ENCODE peak calls at places on chromosomes 1 and 21, in five cellular contexts. One of them, this sample, is unnamed. For H3K4me1, the result is how much of the 10 kb centered on the place peaks cover.

GRCh38 chr1:11688506-11688905 is 3.0 kb upstream of the DRAXIN start:
- DNase-seq in pancreas: no peak
- DNase-seq in gastrocnemius medialis: no peak
- DNase-seq in suprapubic skin: no peak
- DNase-seq in cardiac muscle cell: no peak
- DNase-seq in this sample: no peak

GRCh38 chr1:220991959-220992704 is 112.9 kb downstream of the HLX start:
- DNase-seq in suprapubic skin: no peak
- DNase-seq in gastrocnemius medialis: no peak
- DNase-seq in cardiac muscle cell: peak
- DNase-seq in pancreas: no peak
- DNase-seq in this sample: peak

GRCh38 chr1:228363686-228364067 is 43.0 kb downstream of the TRIM11 start:
- DNase-seq in suprapubic skin: peak
- DNase-seq in cardiac muscle cell: no peak
- DNase-seq in gastrocnemius medialis: no peak
- DNase-seq in pancreas: peak
- DNase-seq in this sample: no peak

GRCh38 chr1:110176299-110176956 is 26.1 kb downstream of the SLC6A17 start:
- DNase-seq in cardiac muscle cell: peak
- DNase-seq in pancreas: no peak
- DNase-seq in suprapubic skin: no peak
- DNase-seq in gastrocnemius medialis: no peak
- DNase-seq in this sample: no peak

GRCh38 chr1:67226688-67227087 is 60.4 kb downstream of the IL23R start:
- DNase-seq in suprapubic skin: no peak
- DNase-seq in gastrocnemius medialis: no peak
- DNase-seq in pancreas: no peak
- DNase-seq in cardiac muscle cell: no peak
- DNase-seq in this sample: no peak

GRCh38 chr1:108703939-108704338 is 8.8 kb upstream of the FNDC7 start:
- DNase-seq in pancreas: no peak
- DNase-seq in cardiac muscle cell: no peak
- DNase-seq in gastrocnemius medialis: no peak
- DNase-seq in suprapubic skin: no peak
- DNase-seq in this sample: no peak

GRCh38 chr1:223401873-223402789 is 8.9 kb downstream of the CCDC185 start:
- DNase-seq in cardiac muscle cell: peak
- DNase-seq in gastrocnemius medialis: no peak
- DNase-seq in suprapubic skin: no peak
- DNase-seq in pancreas: no peak
- DNase-seq in this sample: peak

GRCh38 chr1:64687725-64688285 is 57.1 kb upstream of the RAVER2 start:
- DNase-seq in pancreas: no peak
- DNase-seq in suprapubic skin: no peak
- DNase-seq in cardiac muscle cell: peak
- DNase-seq in gastrocnemius medialis: no peak
- DNase-seq in this sample: peak

GRCh38 chr1:99681583-99681982 is 35.7 kb downstream of the PALMD start:
- DNase-seq in suprapubic skin: no peak
- DNase-seq in pancreas: no peak
- DNase-seq in cardiac muscle cell: peak
- DNase-seq in gastrocnemius medialis: peak
- DNase-seq in this sample: no peak

GRCh38 chr1:68551459-68551858 is 54.6 kb upstream of the DEPDC1 start:
- DNase-seq in cardiac muscle cell: no peak
- DNase-seq in suprapubic skin: no peak
- DNase-seq in pancreas: no peak
- DNase-seq in gastrocnemius medialis: no peak
- DNase-seq in this sample: no peak

GRCh38 chr1:187942986-187943385 is 1114.2 kb downstream of the PLA2G4A start:
- DNase-seq in pancreas: no peak
- DNase-seq in cardiac muscle cell: no peak
- DNase-seq in suprapubic skin: no peak
- DNase-seq in gastrocnemius medialis: no peak
- DNase-seq in this sample: peak

GRCh38 chr1:3821004-3821933 is 25.0 kb upstream of the LRRC47 start:
- DNase-seq in pancreas: no peak
- DNase-seq in gastrocnemius medialis: no peak
- DNase-seq in cardiac muscle cell: no peak
- DNase-seq in suprapubic skin: no peak
- DNase-seq in this sample: no peak

GRCh38 chr1:19305880-19306279 is 6.1 kb downstream of the AKR7A2 start:
- DNase-seq in gastrocnemius medialis: no peak
- DNase-seq in suprapubic skin: no peak
- DNase-seq in pancreas: no peak
- DNase-seq in cardiac muscle cell: no peak
- DNase-seq in this sample: no peak

GRCh38 chr1:5998051-5998905 is 6.1 kb upstream of the NPHP4 start:
- DNase-seq in suprapubic skin: peak
- DNase-seq in cardiac muscle cell: no peak
- DNase-seq in gastrocnemius medialis: no peak
- DNase-seq in pancreas: peak
- DNase-seq in this sample: no peak

GRCh38 chr1:80054129-80054528 is 1047.6 kb upstream of the ADGRL4 start:
- DNase-seq in suprapubic skin: no peak
- DNase-seq in gastrocnemius medialis: no peak
- DNase-seq in cardiac muscle cell: peak
- DNase-seq in pancreas: no peak
- DNase-seq in this sample: peak

GRCh38 chr1:24929876-24930702 is at the start of gene RUNX3:
- DNase-seq in cardiac muscle cell: no peak
- DNase-seq in pancreas: peak
- DNase-seq in gastrocnemius medialis: no peak
- DNase-seq in suprapubic skin: no peak
- DNase-seq in this sample: no peak

GRCh38 chr1:200665851-200666250 is 3.9 kb downstream of the DDX59 start:
- DNase-seq in cardiac muscle cell: peak
- DNase-seq in gastrocnemius medialis: no peak
- DNase-seq in suprapubic skin: no peak
- DNase-seq in pancreas: no peak
- DNase-seq in this sample: no peak

GRCh38 chr21:46125846-46126301 is 28.0 kb downstream of the COL6A2 start:
- DNase-seq in pancreas: peak
- DNase-seq in suprapubic skin: peak
- DNase-seq in gastrocnemius medialis: no peak
- DNase-seq in cardiac muscle cell: no peak
- DNase-seq in this sample: no peak

GRCh38 chr21:45333583-45334121 is 46.0 kb upstream of the POFUT2 start:
- DNase-seq in pancreas: no peak
- DNase-seq in suprapubic skin: peak
- DNase-seq in cardiac muscle cell: no peak
- DNase-seq in gastrocnemius medialis: no peak
- DNase-seq in this sample: no peak

DNA sequence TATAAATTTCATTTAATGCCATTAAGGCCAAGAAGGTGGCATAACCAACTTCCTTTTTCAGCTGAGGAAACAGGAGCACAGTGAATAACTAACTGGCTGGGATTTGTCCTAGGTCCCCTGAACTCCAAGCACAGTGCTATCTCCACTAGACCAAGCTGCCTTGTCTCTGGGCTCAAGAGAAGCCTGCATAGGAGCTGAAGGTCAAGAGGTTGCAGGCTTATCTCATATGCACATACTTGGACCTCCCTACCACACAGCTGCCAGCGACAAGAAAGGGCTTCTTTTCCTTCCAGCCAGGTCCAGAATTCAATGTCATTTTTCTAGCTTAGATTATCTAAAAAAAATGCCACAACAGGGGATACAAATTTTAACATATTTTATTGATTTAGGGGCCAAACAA is 27.1 kb downstream of the AK2 start:
- DNase-seq in pancreas: no peak
- DNase-seq in gastrocnemius medialis: no peak
- DNase-seq in cardiac muscle cell: no peak
- DNase-seq in suprapubic skin: no peak
- DNase-seq in this sample: no peak
- H3K27ac ChIP-seq in pancreas: no peak
- H3K27ac ChIP-seq in gastrocnemius medialis: no peak
- H3K27ac ChIP-seq in cardiac muscle cell: peak
- H3K27ac ChIP-seq in suprapubic skin: no peak
- H3K27ac ChIP-seq in this sample: no peak

GRCh38 chr1:180502361-180503273 is at the start of gene ACBD6:
- DNase-seq in cardiac muscle cell: peak
- DNase-seq in pancreas: peak
- DNase-seq in suprapubic skin: peak
- DNase-seq in gastrocnemius medialis: peak
- DNase-seq in this sample: peak
- TF ChIP-seq CTCF in cardiac muscle cell: peak
- TF ChIP-seq CTCF in pancreas: no peak
- TF ChIP-seq CTCF in suprapubic skin: no peak
- TF ChIP-seq CTCF in gastrocnemius medialis: peak
- TF ChIP-seq CTCF in this sample: no peak

DNA sequence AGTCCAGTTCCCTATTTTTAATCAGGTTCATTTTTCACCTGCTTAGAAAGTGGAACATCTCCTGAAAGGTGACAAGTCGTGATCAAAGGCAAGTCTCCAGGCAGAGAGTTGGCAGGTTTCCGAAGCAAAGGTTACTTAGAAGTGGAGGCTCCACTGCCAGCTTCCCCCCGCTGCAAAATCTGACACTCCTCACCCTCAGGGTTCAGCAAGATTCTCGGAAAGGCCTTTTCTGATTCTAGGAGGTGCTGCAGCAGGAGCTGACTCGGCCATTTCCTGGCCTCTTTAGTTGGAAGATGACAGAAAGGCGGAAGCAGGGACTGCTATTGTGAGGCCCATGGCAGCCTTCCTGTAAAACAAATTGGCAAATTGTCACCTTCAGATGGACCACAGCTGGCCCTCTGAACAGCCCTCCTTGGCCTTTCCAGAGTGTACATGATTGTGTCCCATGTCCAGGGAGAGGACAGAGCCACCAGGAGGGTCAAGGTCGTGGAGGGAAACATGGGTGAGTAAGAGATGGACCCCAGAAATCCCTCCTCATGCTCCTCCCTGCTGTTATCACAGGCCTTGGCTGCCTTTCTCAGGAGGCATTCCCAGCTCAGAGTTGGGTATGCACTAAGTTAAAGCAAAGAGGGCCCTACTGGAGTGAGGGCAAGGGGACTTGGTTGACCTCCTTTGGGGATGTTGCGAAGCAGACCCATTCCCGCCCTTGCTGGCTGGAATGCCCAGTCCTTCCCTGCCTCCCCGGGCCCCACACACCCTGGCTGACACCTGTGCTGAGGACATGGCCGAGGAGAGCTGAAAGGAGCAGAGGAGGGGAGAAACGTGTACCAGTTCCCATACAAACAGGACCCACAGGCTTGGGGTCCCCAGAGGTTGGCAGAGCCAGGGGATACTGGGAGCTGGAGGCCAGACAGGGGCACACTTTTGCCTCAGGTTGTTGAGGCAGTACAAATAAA is 115.5 kb upstream of the IRF2BP2 start:
- DNase-seq in suprapubic skin: peak
- DNase-seq in cardiac muscle cell: peak
- DNase-seq in pancreas: no peak
- DNase-seq in gastrocnemius medialis: no peak
- DNase-seq in this sample: peak
- H3K4me1 ChIP-seq in suprapubic skin: half or more
- H3K4me1 ChIP-seq in cardiac muscle cell: half or more
- H3K4me1 ChIP-seq in pancreas: under half
- H3K4me1 ChIP-seq in gastrocnemius medialis: half or more
- H3K4me1 ChIP-seq in this sample: under half

GRCh38 chr1:93014156-93014555 is 52.9 kb upstream of the DIPK1A start:
- DNase-seq in pancreas: no peak
- DNase-seq in suprapubic skin: no peak
- DNase-seq in gastrocnemius medialis: no peak
- DNase-seq in cardiac muscle cell: no peak
- DNase-seq in this sample: no peak
- H3K27ac ChIP-seq in pancreas: no peak
- H3K27ac ChIP-seq in suprapubic skin: no peak
- H3K27ac ChIP-seq in gastrocnemius medialis: peak
- H3K27ac ChIP-seq in cardiac muscle cell: no peak
- H3K27ac ChIP-seq in this sample: no peak

GRCh38 chr1:91500756-91501526 is at the start of gene CDC7:
- DNase-seq in gastrocnemius medialis: peak
- DNase-seq in pancreas: peak
- DNase-seq in cardiac muscle cell: peak
- DNase-seq in suprapubic skin: peak
- DNase-seq in this sample: peak
- TF ChIP-seq CTCF in gastrocnemius medialis: no peak
- TF ChIP-seq CTCF in pancreas: peak
- TF ChIP-seq CTCF in cardiac muscle cell: peak
- TF ChIP-seq CTCF in suprapubic skin: peak
- TF ChIP-seq CTCF in this sample: peak

GRCh38 chr21:42681296-42682206 is 28.1 kb downstream of the PDE9A start:
- DNase-seq in cardiac muscle cell: no peak
- DNase-seq in suprapubic skin: no peak
- DNase-seq in gastrocnemius medialis: no peak
- DNase-seq in pancreas: no peak
- DNase-seq in this sample: no peak
- H3K4me1 ChIP-seq in cardiac muscle cell: under half
- H3K4me1 ChIP-seq in suprapubic skin: under half
- H3K4me1 ChIP-seq in gastrocnemius medialis: under half
- H3K4me1 ChIP-seq in pancreas: under half
- H3K4me1 ChIP-seq in this sample: under half

GRCh38 chr21:33238146-33238545 is 8.4 kb downstream of the IFNAR2 start:
- DNase-seq in pancreas: no peak
- DNase-seq in gastrocnemius medialis: no peak
- DNase-seq in suprapubic skin: no peak
- DNase-seq in cardiac muscle cell: no peak
- DNase-seq in this sample: peak

GRCh38 chr21:33234618-33235520 is 5.1 kb downstream of the IFNAR2 start:
- DNase-seq in suprapubic skin: no peak
- DNase-seq in cardiac muscle cell: no peak
- DNase-seq in pancreas: no peak
- DNase-seq in gastrocnemius medialis: no peak
- DNase-seq in this sample: no peak

GRCh38 chr21:33237446-33237845 is 7.7 kb downstream of the IFNAR2 start:
- DNase-seq in cardiac muscle cell: peak
- DNase-seq in gastrocnemius medialis: no peak
- DNase-seq in pancreas: no peak
- DNase-seq in suprapubic skin: no peak
- DNase-seq in this sample: no peak

GRCh38 chr21:33236799-33237198 is 7.1 kb downstream of the IFNAR2 start:
- DNase-seq in gastrocnemius medialis: no peak
- DNase-seq in pancreas: no peak
- DNase-seq in cardiac muscle cell: peak
- DNase-seq in suprapubic skin: no peak
- DNase-seq in this sample: peak

DNA sequence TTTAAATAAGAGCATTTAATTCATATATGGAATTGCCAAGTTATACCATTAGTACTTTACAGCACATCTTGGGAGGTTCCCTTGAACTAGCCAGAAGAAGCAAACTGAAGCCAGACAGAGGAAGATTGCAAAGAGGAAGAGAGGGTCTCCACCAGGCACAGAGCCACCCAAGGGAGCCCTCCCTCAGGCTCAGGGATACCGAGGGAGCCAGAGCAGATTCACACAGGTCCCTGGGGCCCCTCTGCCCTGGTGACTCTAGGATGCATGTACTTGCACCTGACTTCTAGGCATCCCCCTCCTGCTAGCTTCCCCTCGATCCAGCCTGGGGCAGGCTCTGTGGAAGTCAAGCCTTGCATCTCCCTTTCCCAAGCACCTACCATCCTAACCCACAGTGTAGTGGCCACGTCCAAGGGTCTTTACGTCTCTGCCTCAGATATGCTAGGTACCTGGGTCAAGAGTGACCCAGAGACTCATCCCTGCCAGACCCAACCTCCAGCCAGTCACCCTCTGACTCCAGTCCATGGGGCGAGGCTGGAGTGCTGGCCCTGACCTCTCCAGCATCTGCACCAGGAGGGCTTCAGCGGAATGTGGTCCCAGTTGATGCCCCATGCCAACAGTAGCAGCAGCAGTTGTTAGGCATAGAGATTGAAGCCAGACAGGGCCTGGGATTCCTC is 6.4 kb downstream of the IFNAR2 start:
- DNase-seq in suprapubic skin: no peak
- DNase-seq in gastrocnemius medialis: no peak
- DNase-seq in pancreas: no peak
- DNase-seq in cardiac muscle cell: no peak
- DNase-seq in this sample: no peak
- H3K27ac ChIP-seq in suprapubic skin: no peak
- H3K27ac ChIP-seq in gastrocnemius medialis: no peak
- H3K27ac ChIP-seq in pancreas: no peak
- H3K27ac ChIP-seq in cardiac muscle cell: no peak
- H3K27ac ChIP-seq in this sample: no peak

This sample was measured in fibroblast of lung.